ENCODE peak calls at places on chromosomes 2 and 18, in five cellular contexts. One of them, this sample, is unnamed.

GRCh38 chr2:101119431-101119830 is 31.8 kb downstream of the TBC1D8 start:
- DNase-seq in sigmoid colon: no peak
- DNase-seq in upper lobe of left lung: peak
- DNase-seq in GM20000: no peak
- DNase-seq in MM.1S: no peak
- DNase-seq in this sample: no peak

GRCh38 chr2:112985090-112985489 is 7.3 kb downstream of the IL36G start:
- DNase-seq in sigmoid colon: no peak
- DNase-seq in upper lobe of left lung: no peak
- DNase-seq in GM20000: no peak
- DNase-seq in MM.1S: no peak
- DNase-seq in this sample: no peak

GRCh38 chr2:207231106-207231860 is 65.5 kb upstream of the KLF7 start:
- DNase-seq in sigmoid colon: no peak
- DNase-seq in upper lobe of left lung: no peak
- DNase-seq in GM20000: no peak
- DNase-seq in MM.1S: no peak
- DNase-seq in this sample: no peak

GRCh38 chr2:64114063-64114911 is 29.9 kb downstream of the PELI1 start:
- DNase-seq in sigmoid colon: no peak
- DNase-seq in upper lobe of left lung: no peak
- DNase-seq in GM20000: peak
- DNase-seq in MM.1S: peak
- DNase-seq in this sample: no peak

GRCh38 chr2:101817488-101817887 is 120.0 kb downstream of the MAP4K4 start:
- DNase-seq in sigmoid colon: no peak
- DNase-seq in upper lobe of left lung: no peak
- DNase-seq in GM20000: no peak
- DNase-seq in MM.1S: no peak
- DNase-seq in this sample: no peak

GRCh38 chr2:241391892-241392665 is 36.0 kb downstream of the FARP2 start:
- DNase-seq in sigmoid colon: no peak
- DNase-seq in upper lobe of left lung: peak
- DNase-seq in GM20000: peak
- DNase-seq in MM.1S: peak
- DNase-seq in this sample: peak

GRCh38 chr18:79300382-79300781 is 95.3 kb upstream of the NFATC1 start:
- DNase-seq in sigmoid colon: no peak
- DNase-seq in upper lobe of left lung: no peak
- DNase-seq in GM20000: no peak
- DNase-seq in MM.1S: no peak
- DNase-seq in this sample: no peak

GRCh38 chr18:54807303-54807702 is 21.0 kb upstream of the RAB27B start:
- DNase-seq in sigmoid colon: no peak
- DNase-seq in upper lobe of left lung: no peak
- DNase-seq in GM20000: no peak
- DNase-seq in MM.1S: no peak
- DNase-seq in this sample: no peak

GRCh38 chr2:114119846-114120348 is 230.0 kb downstream of the ACTR3 start:
- DNase-seq in sigmoid colon: no peak
- DNase-seq in upper lobe of left lung: no peak
- DNase-seq in GM20000: no peak
- DNase-seq in MM.1S: no peak
- DNase-seq in this sample: no peak